ENCODE peak calls at places on chromosome 14, in four cellular contexts. F, L, O and T are unnamed samples.

GRCh38 chr14:73784065-73784987 is 67.3 kb upstream of the PTGR2 start:
- DNase-seq in O (no peak), L (no peak), F (no peak), T (no peak)

GRCh38 chr14:48274826-48275225 is 599.4 kb upstream of the MDGA2 start:
- DNase-seq in L (no peak), F (no peak), O (no peak), T (no peak)

GRCh38 chr14:105980224-105980623 is 453.8 kb downstream of the TMEM121 start:
- DNase-seq in F (no peak), O (no peak), L (no peak), T (no peak)

GRCh38 chr14:72715215-72715909 is 178.5 kb downstream of the DPF3 start:
- DNase-seq in F (no peak), O (no peak), L (peak), T (no peak)

GRCh38 chr14:31420013-31420318 is 384 bp downstream of the HEATR5A start:
- DNase-seq in L (peak), F (no peak), O (peak), T (peak)

GRCh38 chr14:78484002-78484401 is 313.8 kb downstream of the NRXN3 start:
- DNase-seq in L (no peak), O (no peak), F (no peak), T (no peak)

GRCh38 chr14:64760916-64761315 is 56.7 kb downstream of the PLEKHG3 start:
- DNase-seq in L (no peak), F (no peak), O (no peak), T (no peak)

GRCh38 chr14:49553892-49554291 is 32.3 kb downstream of the RPS29 start:
- DNase-seq in F (no peak), L (no peak), O (no peak), T (no peak)

GRCh38 chr14:75067212-75067611 is 2.2 kb upstream of the ZC2HC1C start:
- DNase-seq in F (no peak), O (no peak), L (no peak), T (no peak)

GRCh38 chr14:103576371-103577024 is 13.7 kb downstream of the COA8 start:
- DNase-seq in F (no peak), L (peak), O (no peak), T (no peak)

GRCh38 chr14:72547999-72548398 is 345.9 kb downstream of the DPF3 start:
- DNase-seq in F (no peak), L (no peak), O (no peak), T (no peak)

GRCh38 chr14:38662781-38663180 is 406.9 kb upstream of the CLEC14A start:
- DNase-seq in L (no peak), O (no peak), F (no peak), T (no peak)